ENCODE peak calls at places on chromosome 1, in seven cellular contexts. M is A549, Z is tibial nerve, U is HepG2, S is sigmoid colon, K is GM12878, T is SK-N-SH. Q is an unnamed sample.

GRCh38 chr1:109490029-109490933 is 3.6 kb upstream of the CYB561D1 start:
- DNase-seq in U (peak; percentile 45), T (peak; percentile 73), M (peak; percentile 60), Z (peak; percentile 56), K (no peak), S (peak; percentile 83), Q (no peak)

GRCh38 chr1:77673716-77674355 is 8.6 kb downstream of the ZZZ3 start:
- DNase-seq in T (no peak), S (no peak), U (no peak), K (no peak), M (no peak), Z (no peak), Q (no peak)

GRCh38 chr1:244826712-244827111 is 8.7 kb upstream of the COX20 start:
- DNase-seq in M (no peak), S (no peak), T (no peak), Z (no peak), K (no peak), U (no peak), Q (no peak)

GRCh38 chr1:32716312-32717126 is 13.9 kb upstream of the SYNC start:
- DNase-seq in T (peak; percentile 70), Z (no peak), U (peak; percentile 89), M (peak; percentile 65), S (no peak), K (no peak), Q (no peak)

GRCh38 chr1:248699099-248699498 is 3.5 kb downstream of the OR14I1 start:
- DNase-seq in T (no peak), U (no peak), S (no peak), Z (no peak), M (no peak), K (no peak), Q (no peak)

GRCh38 chr1:179384027-179384426 is 18.3 kb downstream of the AXDND1 start:
- DNase-seq in T (no peak), U (peak; percentile 9), K (no peak), M (no peak), S (no peak), Z (no peak), Q (no peak)

GRCh38 chr1:117267232-117267774 is 56.6 kb upstream of the VTCN1 start:
- DNase-seq in Z (no peak), T (no peak), S (no peak), U (no peak), M (no peak), K (no peak), Q (no peak)

GRCh38 chr1:119702384-119702783 is 9.3 kb upstream of the PHGDH start:
- DNase-seq in T (no peak), S (no peak), Z (no peak), K (no peak), M (no peak), U (no peak), Q (no peak)

GRCh38 chr1:101407505-101408211 is 170.8 kb downstream of the S1PR1 start:
- DNase-seq in M (no peak), Z (no peak), U (no peak), K (peak; percentile 100), T (peak; percentile 13), S (no peak), Q (no peak)

GRCh38 chr1:174160109-174160473 is 771 bp downstream of the RABGAP1L start:
- DNase-seq in M (peak; percentile 37), K (no peak), S (peak; percentile 73), U (peak; percentile 55), Z (peak; percentile 32), T (peak; percentile 49), Q (no peak)

GRCh38 chr1:210584439-210585113 is 255.9 kb downstream of the HHAT start:
- DNase-seq in K (peak; percentile 13), U (peak; percentile 74), M (peak; percentile 86), Z (peak; percentile 70), S (peak; percentile 80), T (peak; percentile 75), Q (peak; percentile 90)

GRCh38 chr1:2091611-2092604 is 41.7 kb downstream of the PRKCZ start:
- DNase-seq in U (peak; percentile 18), S (no peak), M (no peak), Z (no peak), K (no peak), T (no peak), Q (no peak)

GRCh38 chr1:37332126-37332525 is 142.3 kb upstream of the ZC3H12A start:
- DNase-seq in U (no peak), T (no peak), Z (no peak), K (no peak), S (no peak), M (no peak), Q (no peak)

GRCh38 chr1:151311589-151312331 is 15.5 kb downstream of the PI4KB start:
- DNase-seq in Z (peak; percentile 61), S (peak; percentile 94), K (no peak), T (peak; percentile 30), M (peak; percentile 99), U (peak; percentile 82), Q (peak; percentile 92)

GRCh38 chr1:220407101-220407683 is 120.7 kb upstream of the MARK1 start:
- DNase-seq in S (no peak), U (no peak), T (no peak), Z (no peak), M (no peak), K (no peak), Q (no peak)

GRCh38 chr1:94796269-94796668 is 23.9 kb upstream of the SLC44A3 start:
- DNase-seq in S (no peak), M (no peak), U (no peak), T (no peak), K (no peak), Z (no peak), Q (no peak)

GRCh38 chr1:35112668-35113067 is 33.5 kb downstream of the ZMYM1 start:
- DNase-seq in M (no peak), K (no peak), S (no peak), T (peak; percentile 31), U (no peak), Z (no peak), Q (no peak)

GRCh38 chr1:51569284-51570062 is 47.4 kb upstream of the OSBPL9 start:
- DNase-seq in M (peak; percentile 31), Z (no peak), S (no peak), T (no peak), K (peak; percentile 84), U (peak; percentile 16), Q (no peak)

GRCh38 chr1:51570063-51570720 is 46.7 kb upstream of the OSBPL9 start:
- DNase-seq in M (no peak), K (no peak), U (no peak), Z (no peak), T (no peak), S (no peak), Q (no peak)

GRCh38 chr1:51567653-51568052 is 48.6 kb upstream of the EPS15 start:
- DNase-seq in U (no peak), K (no peak), Z (no peak), T (no peak), S (no peak), M (no peak), Q (no peak)

GRCh38 chr1:51566260-51566659 is 47.2 kb upstream of the EPS15 start:
- DNase-seq in T (no peak), S (no peak), M (no peak), K (no peak), Z (no peak), U (no peak), Q (no peak)

GRCh38 chr1:51568231-51568935 is 48.5 kb upstream of the OSBPL9 start:
- DNase-seq in K (no peak), T (no peak), M (no peak), S (no peak), U (no peak), Z (no peak), Q (no peak)
- H3K4me1 ChIP-seq in K (peaks cover 42% of the 10 kb centered on the region), T (peaks cover 4% of the 10 kb centered on the region), M (peaks cover 45% of the 10 kb centered on the region), S (peaks cover 7% of the 10 kb centered on the region), U (peaks cover 14% of the 10 kb centered on the region), Z (peaks cover 43% of the 10 kb centered on the region), Q (peaks cover 6% of the 10 kb centered on the region)

GRCh38 chr1:203673550-203674411 is 47.1 kb downstream of the ATP2B4 start:
- DNase-seq in M (peak; percentile 87), K (no peak), U (peak; percentile 30), Z (no peak), S (peak; percentile 82), T (no peak), Q (no peak)

GRCh38 chr1:203671047-203671446 is 44.4 kb downstream of the ATP2B4 start:
- DNase-seq in K (no peak), M (no peak), Z (no peak), U (no peak), T (no peak), S (no peak), Q (no peak)

GRCh38 chr1:203671808-203672207 is 45.2 kb downstream of the ATP2B4 start:
- DNase-seq in U (no peak), S (peak; percentile 76), M (no peak), K (no peak), T (no peak), Z (no peak), Q (no peak)

GRCh38 chr1:203669739-203670138 is 43.1 kb downstream of the ATP2B4 start:
- DNase-seq in Z (no peak), M (peak; percentile 44), K (no peak), S (no peak), U (peak; percentile 73), T (no peak), Q (no peak)

GRCh38 chr1:203672354-203672753 is 45.7 kb downstream of the ATP2B4 start:
- DNase-seq in U (no peak), M (no peak), Z (no peak), T (peak; percentile 78), K (no peak), S (peak; percentile 94), Q (no peak)
- TF ChIP-seq EP300 in U (no peak), M (no peak), Z (no peak), T (no peak), K (no peak), S (no peak), Q (no peak)

GRCh38 chr1:158507511-158507910 is 35.5 kb downstream of the OR10R2 start:
- DNase-seq in M (no peak), S (no peak), Z (no peak), U (no peak), K (no peak), T (no peak), Q (no peak)

GRCh38 chr1:158506369-158506987 is 34.5 kb downstream of the OR10R2 start:
- DNase-seq in U (peak; percentile 1), T (peak; percentile 1), K (peak; percentile 8), S (no peak), M (no peak), Z (no peak), Q (no peak)

GRCh38 chr1:158509471-158510161 is 37.6 kb downstream of the OR10R2 start:
- DNase-seq in S (no peak), Z (no peak), T (no peak), U (no peak), K (no peak), M (no peak), Q (no peak)
- H3K4me3 ChIP-seq in S (no peak overlapping the region), Z (no peak overlapping the region), T (no peak overlapping the region), U (no peak overlapping the region), K (no peak overlapping the region), M (no peak overlapping the region), Q (no peak overlapping the region)

DNA sequence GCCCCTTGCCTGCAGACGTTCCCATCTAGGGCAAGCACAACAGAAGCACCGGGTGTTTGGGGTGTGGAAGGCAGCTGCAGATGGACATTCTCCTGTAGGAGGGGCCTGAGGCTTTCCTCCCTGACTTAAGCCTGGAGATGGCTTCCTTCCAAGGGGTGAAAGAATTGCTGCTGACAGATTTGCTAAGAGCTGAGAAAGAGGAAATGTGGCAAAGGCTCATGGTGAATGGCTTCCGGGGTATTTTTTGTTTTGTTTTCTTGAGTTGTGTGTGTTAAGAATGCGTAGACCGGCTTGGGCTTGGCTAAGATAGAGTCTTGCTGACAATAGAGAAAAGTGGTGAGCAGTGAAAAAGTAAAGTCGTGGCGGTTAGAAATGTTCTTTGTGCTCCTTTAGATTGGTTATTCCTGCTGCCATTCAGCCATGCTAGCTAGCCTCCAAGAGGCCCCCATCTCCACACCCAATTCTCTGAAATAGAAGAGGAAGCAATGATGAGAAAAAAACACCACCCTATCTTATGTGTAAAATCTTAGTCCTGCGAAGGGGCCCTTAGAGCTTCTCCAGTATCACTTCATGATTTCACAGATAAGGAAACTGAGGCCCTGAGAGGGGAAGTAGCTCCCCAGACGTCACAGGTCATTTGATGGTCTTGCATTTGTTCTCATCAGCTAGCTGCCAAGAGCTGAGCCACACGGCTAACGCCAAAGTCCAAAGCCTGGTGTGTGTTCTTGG is 36.9 kb downstream of the EIF2D start:
- DNase-seq in K (no peak), T (no peak), M (no peak), S (peak; percentile 74), U (no peak), Z (no peak), Q (no peak)
- H3K4me1 ChIP-seq in K (peaks cover 62% of the 10 kb centered on the region), T (peaks cover 14% of the 10 kb centered on the region), M (no peaks in the 10 kb centered on the region), S (no peaks in the 10 kb centered on the region), U (no peaks in the 10 kb centered on the region), Z (peaks cover 30% of the 10 kb centered on the region), Q (peaks cover 24% of the 10 kb centered on the region)